ENCODE peak calls at places on chromosomes 2 and 18, in nine cellular contexts. A, B, N, M, S, D, E, L and W are unnamed samples.

GRCh38 chr18:70422061-70422965 is 133.5 kb downstream of the SOCS6 start:
- DNase-seq in A (peak; percentile 99), B (peak; percentile 97), N (no peak), M (peak; percentile 80), S (peak; percentile 0), D (peak; percentile 54), E (peak; percentile 67), L (peak; percentile 97), W (peak; percentile 93)

GRCh38 chr2:157190151-157190550 is 67.4 kb upstream of the GALNT5 start:
- DNase-seq in A (peak; percentile 80), B (peak; percentile 84), N (no peak), M (no peak), S (no peak), D (no peak), E (no peak), L (peak; percentile 93), W (peak; percentile 76)

GRCh38 chr18:36867056-36867455 is 38.1 kb downstream of the KIAA1328 start:
- DNase-seq in A (no peak), B (no peak), N (no peak), M (no peak), S (no peak), D (no peak), E (no peak), L (no peak), W (no peak)

GRCh38 chr2:175837046-175837445 is 165.0 kb downstream of the LNPK start:
- DNase-seq in A (peak; percentile 62), B (peak; percentile 95), N (no peak), M (no peak), S (no peak), D (no peak), E (no peak), L (peak; percentile 59), W (peak; percentile 96)

GRCh38 chr2:1588051-1588993 is 156.0 kb downstream of the PXDN start:
- DNase-seq in A (peak; percentile 34), B (no peak), N (no peak), M (no peak), S (no peak), D (no peak), E (no peak), L (no peak), W (no peak)

GRCh38 chr2:110674620-110675555 is 3.0 kb downstream of the BUB1 start:
- DNase-seq in A (peak; percentile 59), B (peak; percentile 20), N (peak; percentile 40), M (peak; percentile 34), S (no peak), D (no peak), E (peak; percentile 26), L (peak; percentile 64), W (peak; percentile 54)

GRCh38 chr2:132641819-132642218 is 28.2 kb downstream of the LYPD1 start:
- DNase-seq in A (no peak), B (no peak), N (no peak), M (no peak), S (no peak), D (no peak), E (no peak), L (no peak), W (no peak)

GRCh38 chr2:101340141-101340541 is 31.6 kb upstream of the RNF149 start:
- DNase-seq in A (peak; percentile 29), B (no peak), N (no peak), M (no peak), S (no peak), D (peak; percentile 83), E (no peak), L (peak; percentile 16), W (no peak)

GRCh38 chr2:207248702-207249355 is 83.1 kb upstream of the KLF7 start:
- DNase-seq in A (peak; percentile 64), B (no peak), N (no peak), M (no peak), S (no peak), D (no peak), E (no peak), L (no peak), W (peak; percentile 34)

GRCh38 chr2:232075080-232075479 is 113.6 kb downstream of the DIS3L2 start:
- DNase-seq in A (peak; percentile 17), B (peak; percentile 68), N (no peak), M (no peak), S (no peak), D (no peak), E (no peak), L (peak; percentile 24), W (peak; percentile 85)

GRCh38 chr18:63365909-63366269 is 1.1 kb downstream of the KDSR start:
- DNase-seq in A (no peak), B (no peak), N (no peak), M (no peak), S (no peak), D (no peak), E (peak; percentile 3), L (peak; percentile 33), W (peak; percentile 53)

GRCh38 chr2:55239656-55240222 is 7.3 kb downstream of the RPS27A start:
- DNase-seq in A (no peak), B (no peak), N (no peak), M (no peak), S (no peak), D (no peak), E (no peak), L (no peak), W (no peak)

GRCh38 chr2:234341332-234341985 is 155.4 kb downstream of the ARL4C start:
- DNase-seq in A (no peak), B (no peak), N (no peak), M (no peak), S (no peak), D (no peak), E (no peak), L (no peak), W (peak; percentile 82)

GRCh38 chr2:204299766-204300165 is 245.5 kb upstream of the PARD3B start:
- DNase-seq in A (no peak), B (no peak), N (no peak), M (no peak), S (no peak), D (no peak), E (no peak), L (no peak), W (peak; percentile 3)